ENCODE peak calls at places on chromosomes 11 and 22, in six cellular contexts. One of them, this sample, is unnamed.
A peak's percentile ranks its signal among the peaks of the same experiment; 100 is the strongest.

GRCh38 chr11:119782021-119782420 is 53.0 kb upstream of the NECTIN1 start:
- DNase-seq in GM23248: no peak
- DNase-seq in GM23338: peak; percentile 70
- DNase-seq in OCI-LY7: no peak
- DNase-seq in HCT116: no peak
- DNase-seq in neural progenitor cell: peak; percentile 42
- DNase-seq in this sample: no peak

GRCh38 chr11:131978351-131978750 is 607.9 kb downstream of the NTM start:
- DNase-seq in GM23248: no peak
- DNase-seq in GM23338: peak; percentile 49
- DNase-seq in OCI-LY7: no peak
- DNase-seq in HCT116: no peak
- DNase-seq in neural progenitor cell: no peak
- DNase-seq in this sample: no peak

GRCh38 chr22:39312410-39312809 is 7.0 kb downstream of the RPL3 start:
- DNase-seq in GM23248: peak; percentile 29
- DNase-seq in GM23338: no peak
- DNase-seq in OCI-LY7: no peak
- DNase-seq in HCT116: no peak
- DNase-seq in neural progenitor cell: no peak
- DNase-seq in this sample: no peak

GRCh38 chr11:72048718-72049460 is 31.5 kb downstream of the NUMA1 start:
- DNase-seq in GM23248: no peak
- DNase-seq in GM23338: no peak
- DNase-seq in OCI-LY7: no peak
- DNase-seq in HCT116: no peak
- DNase-seq in neural progenitor cell: no peak
- DNase-seq in this sample: no peak

GRCh38 chr11:66851698-66852465 is 5.0 kb upstream of the LRFN4 start:
- DNase-seq in GM23248: peak; percentile 22
- DNase-seq in GM23338: peak; percentile 78
- DNase-seq in OCI-LY7: peak; percentile 70
- DNase-seq in HCT116: no peak
- DNase-seq in neural progenitor cell: peak; percentile 30
- DNase-seq in this sample: no peak

GRCh38 chr22:47114813-47115517 is 352.5 kb downstream of the TBC1D22A start:
- DNase-seq in GM23248: no peak
- DNase-seq in GM23338: no peak
- DNase-seq in OCI-LY7: no peak
- DNase-seq in HCT116: no peak
- DNase-seq in neural progenitor cell: no peak
- DNase-seq in this sample: no peak

GRCh38 chr11:76792505-76793264 is 9.5 kb downstream of the TSKU start:
- DNase-seq in GM23248: no peak
- DNase-seq in GM23338: no peak
- DNase-seq in OCI-LY7: no peak
- DNase-seq in HCT116: no peak
- DNase-seq in neural progenitor cell: no peak
- DNase-seq in this sample: no peak

GRCh38 chr11:18986744-18987143 is 47.5 kb upstream of the MRGPRX1 start:
- DNase-seq in GM23248: peak; percentile 0
- DNase-seq in GM23338: no peak
- DNase-seq in OCI-LY7: no peak
- DNase-seq in HCT116: no peak
- DNase-seq in neural progenitor cell: no peak
- DNase-seq in this sample: no peak

GRCh38 chr22:17135153-17135760 is 14.1 kb upstream of the TMEM121B start:
- DNase-seq in GM23248: no peak
- DNase-seq in GM23338: no peak
- DNase-seq in OCI-LY7: no peak
- DNase-seq in HCT116: no peak
- DNase-seq in neural progenitor cell: no peak
- DNase-seq in this sample: no peak

GRCh38 chr11:60985991-60986915 is 14.8 kb downstream of the CD6 start:
- DNase-seq in GM23248: peak; percentile 58
- DNase-seq in GM23338: no peak
- DNase-seq in OCI-LY7: peak; percentile 18
- DNase-seq in HCT116: no peak
- DNase-seq in neural progenitor cell: no peak
- DNase-seq in this sample: no peak

GRCh38 chr11:117273550-117274289 is 17.4 kb upstream of the BACE1-AS start:
- DNase-seq in GM23248: peak; percentile 91
- DNase-seq in GM23338: peak; percentile 59
- DNase-seq in OCI-LY7: no peak
- DNase-seq in HCT116: no peak
- DNase-seq in neural progenitor cell: no peak
- DNase-seq in this sample: peak; percentile 29

GRCh38 chr22:44667829-44668189 is 34.2 kb upstream of the PRR5 start:
- DNase-seq in GM23248: peak; percentile 49
- DNase-seq in GM23338: no peak
- DNase-seq in OCI-LY7: no peak
- DNase-seq in HCT116: no peak
- DNase-seq in neural progenitor cell: no peak
- DNase-seq in this sample: no peak

GRCh38 chr22:44668886-44669724 is 32.9 kb upstream of the PRR5 start:
- DNase-seq in GM23248: peak; percentile 29
- DNase-seq in GM23338: no peak
- DNase-seq in OCI-LY7: no peak
- DNase-seq in HCT116: no peak
- DNase-seq in neural progenitor cell: no peak
- DNase-seq in this sample: no peak

GRCh38 chr22:44670220-44670983 is 31.6 kb upstream of the PRR5 start:
- DNase-seq in GM23248: no peak
- DNase-seq in GM23338: no peak
- DNase-seq in OCI-LY7: no peak
- DNase-seq in HCT116: no peak
- DNase-seq in neural progenitor cell: no peak
- DNase-seq in this sample: no peak

GRCh38 chr22:44668190-44668885 is 33.7 kb upstream of the PRR5 start:
- DNase-seq in GM23248: peak; percentile 63
- DNase-seq in GM23338: peak; percentile 82
- DNase-seq in OCI-LY7: no peak
- DNase-seq in HCT116: no peak
- DNase-seq in neural progenitor cell: peak; percentile 86
- DNase-seq in this sample: peak; percentile 69

DNA sequence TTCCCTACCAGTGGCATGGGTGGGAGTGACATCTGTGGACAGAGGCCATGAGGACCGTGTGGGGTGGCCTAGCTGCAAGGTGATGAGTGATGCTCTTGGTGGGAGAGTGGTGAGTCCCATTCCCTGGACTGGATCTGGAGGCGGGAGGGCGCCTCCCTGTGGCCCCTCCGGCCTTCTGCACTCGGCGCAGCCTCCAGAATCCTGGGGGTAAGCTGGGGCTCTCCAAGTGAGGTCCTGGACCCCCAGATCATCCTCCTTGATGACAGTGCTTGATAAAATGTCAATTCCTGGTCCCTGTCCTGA is 32.3 kb upstream of the PRR5 start:
- DNase-seq in GM23248: peak; percentile 71
- DNase-seq in GM23338: peak; percentile 66
- DNase-seq in OCI-LY7: no peak
- DNase-seq in HCT116: no peak
- DNase-seq in neural progenitor cell: peak; percentile 68
- DNase-seq in this sample: no peak
- TF ChIP-seq EZH2phosphoT487 in GM23248: no peak
- TF ChIP-seq EZH2phosphoT487 in GM23338: no peak
- TF ChIP-seq EZH2phosphoT487 in OCI-LY7: no peak
- TF ChIP-seq EZH2phosphoT487 in HCT116: no peak
- TF ChIP-seq EZH2phosphoT487 in neural progenitor cell: no peak
- TF ChIP-seq EZH2phosphoT487 in this sample: no peak

GRCh38 chr11:73189315-73189714 is 28.8 kb upstream of the P2RY2 start:
- DNase-seq in GM23248: no peak
- DNase-seq in GM23338: no peak
- DNase-seq in OCI-LY7: peak; percentile 76
- DNase-seq in HCT116: no peak
- DNase-seq in neural progenitor cell: no peak
- DNase-seq in this sample: no peak
- TF ChIP-seq EZH2phosphoT487 in GM23248: no peak
- TF ChIP-seq EZH2phosphoT487 in GM23338: no peak
- TF ChIP-seq EZH2phosphoT487 in OCI-LY7: no peak
- TF ChIP-seq EZH2phosphoT487 in HCT116: no peak
- TF ChIP-seq EZH2phosphoT487 in neural progenitor cell: no peak
- TF ChIP-seq EZH2phosphoT487 in this sample: no peak

DNA sequence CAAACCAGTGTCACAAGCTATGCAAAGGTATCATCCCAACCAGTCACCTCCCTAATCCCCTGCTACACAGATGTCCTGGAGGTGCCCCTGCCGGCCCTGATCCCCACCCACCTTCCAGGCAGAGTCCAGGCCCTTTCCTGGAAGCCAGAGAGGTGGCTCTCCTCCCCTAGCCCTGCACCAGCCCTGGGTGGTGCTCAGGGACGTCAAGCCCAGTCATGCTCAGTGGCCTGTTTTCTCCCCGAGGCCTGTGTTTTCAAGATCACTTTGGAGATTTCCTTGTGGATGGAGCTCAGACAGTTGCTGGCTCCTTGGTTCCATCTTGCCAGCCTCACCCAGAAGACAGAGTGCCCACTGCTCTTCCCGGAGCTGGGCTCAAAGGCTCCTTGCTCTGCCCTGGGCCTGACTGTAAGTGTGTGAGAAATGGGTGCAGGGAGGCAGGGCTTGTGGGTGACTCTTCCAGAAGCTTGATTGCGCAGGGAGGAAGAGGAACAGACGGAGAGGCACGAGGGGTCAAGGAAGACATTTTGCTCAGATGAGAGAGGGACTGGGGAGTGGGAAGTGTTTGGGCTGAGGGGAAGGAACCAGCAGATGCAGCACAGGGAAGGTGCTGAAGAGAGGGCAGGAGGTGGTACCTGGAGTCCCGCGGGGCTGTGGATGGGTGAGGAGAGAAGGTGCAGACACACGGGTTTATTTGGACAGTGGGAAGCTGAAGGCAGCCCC is 11.3 kb downstream of the P2RY6 start:
- DNase-seq in GM23248: no peak
- DNase-seq in GM23338: no peak
- DNase-seq in OCI-LY7: no peak
- DNase-seq in HCT116: no peak
- DNase-seq in neural progenitor cell: no peak
- DNase-seq in this sample: no peak
- TF ChIP-seq EZH2phosphoT487 in GM23248: no peak
- TF ChIP-seq EZH2phosphoT487 in GM23338: no peak
- TF ChIP-seq EZH2phosphoT487 in OCI-LY7: no peak
- TF ChIP-seq EZH2phosphoT487 in HCT116: no peak
- TF ChIP-seq EZH2phosphoT487 in neural progenitor cell: no peak
- TF ChIP-seq EZH2phosphoT487 in this sample: no peak

GRCh38 chr22:24319451-24319850 is 48.8 kb downstream of the SPECC1L start:
- DNase-seq in GM23248: no peak
- DNase-seq in GM23338: no peak
- DNase-seq in OCI-LY7: no peak
- DNase-seq in HCT116: no peak
- DNase-seq in neural progenitor cell: no peak
- DNase-seq in this sample: no peak

GRCh38 chr22:24310969-24311368 is 40.3 kb downstream of the SPECC1L start:
- DNase-seq in GM23248: no peak
- DNase-seq in GM23338: no peak
- DNase-seq in OCI-LY7: no peak
- DNase-seq in HCT116: no peak
- DNase-seq in neural progenitor cell: no peak
- DNase-seq in this sample: no peak

DNA sequence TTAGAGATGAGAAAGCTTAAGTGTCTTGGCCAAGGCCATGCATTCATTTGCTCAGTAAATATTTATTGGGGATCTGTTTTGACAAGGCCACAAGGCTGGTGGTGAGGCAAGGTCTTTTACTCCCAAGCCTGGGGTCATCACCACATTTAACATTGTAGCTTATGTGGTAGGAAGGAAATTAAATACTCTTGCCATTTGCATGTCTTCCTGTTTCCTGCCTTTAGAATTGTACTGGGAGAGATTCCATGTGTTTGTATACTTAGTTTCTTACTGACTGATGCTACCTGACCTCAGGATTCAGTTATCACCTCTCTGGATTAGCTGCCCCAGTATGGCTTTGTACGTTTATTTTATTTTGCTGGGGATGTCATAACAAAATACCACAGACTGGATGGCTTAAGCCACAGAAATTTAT is 44.7 kb downstream of the SPECC1L start:
- DNase-seq in GM23248: no peak
- DNase-seq in GM23338: no peak
- DNase-seq in OCI-LY7: no peak
- DNase-seq in HCT116: no peak
- DNase-seq in neural progenitor cell: no peak
- DNase-seq in this sample: no peak
- TF ChIP-seq EZH2phosphoT487 in GM23248: no peak
- TF ChIP-seq EZH2phosphoT487 in GM23338: no peak
- TF ChIP-seq EZH2phosphoT487 in OCI-LY7: no peak
- TF ChIP-seq EZH2phosphoT487 in HCT116: no peak
- TF ChIP-seq EZH2phosphoT487 in neural progenitor cell: no peak
- TF ChIP-seq EZH2phosphoT487 in this sample: peak; percentile 50

GRCh38 chr22:23219317-23219716 is 39.0 kb downstream of the BCR start:
- DNase-seq in GM23248: no peak
- DNase-seq in GM23338: no peak
- DNase-seq in OCI-LY7: no peak
- DNase-seq in HCT116: no peak
- DNase-seq in neural progenitor cell: no peak
- DNase-seq in this sample: no peak

GRCh38 chr22:23222033-23222840 is 41.9 kb downstream of the BCR start:
- DNase-seq in GM23248: no peak
- DNase-seq in GM23338: no peak
- DNase-seq in OCI-LY7: no peak
- DNase-seq in HCT116: no peak
- DNase-seq in neural progenitor cell: no peak
- DNase-seq in this sample: no peak

GRCh38 chr22:23219787-23220484 is 39.6 kb downstream of the BCR start:
- DNase-seq in GM23248: peak; percentile 73
- DNase-seq in GM23338: no peak
- DNase-seq in OCI-LY7: peak; percentile 91
- DNase-seq in HCT116: no peak
- DNase-seq in neural progenitor cell: no peak
- DNase-seq in this sample: peak; percentile 54

GRCh38 chr22:23221351-23221804 is 41.1 kb downstream of the BCR start:
- DNase-seq in GM23248: no peak
- DNase-seq in GM23338: no peak
- DNase-seq in OCI-LY7: no peak
- DNase-seq in HCT116: no peak
- DNase-seq in neural progenitor cell: no peak
- DNase-seq in this sample: no peak

GRCh38 chr22:23220485-23221350 is 40.4 kb downstream of the BCR start:
- DNase-seq in GM23248: peak; percentile 88
- DNase-seq in GM23338: no peak
- DNase-seq in OCI-LY7: peak; percentile 77
- DNase-seq in HCT116: no peak
- DNase-seq in neural progenitor cell: no peak
- DNase-seq in this sample: no peak
- TF ChIP-seq EZH2phosphoT487 in GM23248: no peak
- TF ChIP-seq EZH2phosphoT487 in GM23338: no peak
- TF ChIP-seq EZH2phosphoT487 in OCI-LY7: no peak
- TF ChIP-seq EZH2phosphoT487 in HCT116: no peak
- TF ChIP-seq EZH2phosphoT487 in neural progenitor cell: no peak
- TF ChIP-seq EZH2phosphoT487 in this sample: no peak

This sample was measured in hepatocyte.